ENCODE peak calls at places on chromosome 20, in four cellular contexts. N, Q, E and X are unnamed samples.

GRCh38 chr20:39885975-39886649 is 802.9 kb downstream of the MAFB start:
- DNase-seq in N (peak), Q (no peak), E (peak), X (no peak)

GRCh38 chr20:53922901-53923314 is 147.5 kb downstream of the BCAS1 start:
- DNase-seq in N (peak), Q (no peak), E (no peak), X (no peak)

GRCh38 chr20:4956200-4956810 is 45.0 kb downstream of the SLC23A2 start:
- DNase-seq in N (peak), Q (peak), E (no peak), X (peak)

GRCh38 chr20:2745060-2745910 is 52.7 kb downstream of the EBF4 start:
- DNase-seq in N (no peak), Q (no peak), E (no peak), X (no peak)

GRCh38 chr20:38187512-38187911 is 22.4 kb upstream of the TGM2 start:
- DNase-seq in N (no peak), Q (no peak), E (no peak), X (no peak)

GRCh38 chr20:856361-856775 is 22.9 kb downstream of the FAM110A start:
- DNase-seq in N (no peak), Q (no peak), E (peak), X (no peak)

GRCh38 chr20:56903421-56903820 is 274.3 kb downstream of the TFAP2C start:
- DNase-seq in N (no peak), Q (no peak), E (no peak), X (no peak)

GRCh38 chr20:59472059-59472458 is 132.3 kb upstream of the PHACTR3 start:
- DNase-seq in N (no peak), Q (no peak), E (no peak), X (no peak)

GRCh38 chr20:14992071-14992654 is 654.8 kb upstream of the FLRT3 start:
- DNase-seq in N (no peak), Q (no peak), E (peak), X (no peak)

GRCh38 chr20:51118216-51118615 is 95.3 kb upstream of the KCNG1 start:
- DNase-seq in N (no peak), Q (no peak), E (no peak), X (no peak)

GRCh38 chr20:17761612-17762011 is 61.8 kb downstream of the BANF2 start:
- DNase-seq in N (no peak), Q (no peak), E (no peak), X (no peak)

GRCh38 chr20:38581013-38581412 is at the start of gene ADIG:
- DNase-seq in N (no peak), Q (no peak), E (no peak), X (no peak)

GRCh38 chr20:31845300-31845863 is at the start of gene FOXS1:
- DNase-seq in N (no peak), Q (no peak), E (no peak), X (no peak)

GRCh38 chr20:35700625-35701148 is 1.5 kb downstream of the ROMO1 start:
- DNase-seq in N (no peak), Q (no peak), E (no peak), X (no peak)

GRCh38 chr20:62368629-62369507 is 1.8 kb upstream of the LAMA5 start:
- DNase-seq in N (no peak), Q (no peak), E (peak), X (no peak)

GRCh38 chr20:12570371-12570770 is 438.4 kb upstream of the SPTLC3 start:
- DNase-seq in N (no peak), Q (peak), E (no peak), X (peak)

GRCh38 chr20:57508381-57508780 is 16.6 kb downstream of the CTCFL start:
- DNase-seq in N (no peak), Q (no peak), E (no peak), X (no peak)

GRCh38 chr20:62725596-62726268 is 17.1 kb downstream of the NTSR1 start:
- DNase-seq in N (no peak), Q (no peak), E (no peak), X (no peak)

GRCh38 chr20:10800288-10800687 is 126.5 kb upstream of the JAG1 start:
- DNase-seq in N (no peak), Q (peak), E (no peak), X (peak)

GRCh38 chr20:20210327-20210726 is 157.6 kb upstream of the INSM1 start:
- DNase-seq in N (no peak), Q (no peak), E (no peak), X (no peak)

GRCh38 chr20:34691838-34692237 is 12.3 kb upstream of the TP53INP2 start:
- DNase-seq in N (no peak), Q (no peak), E (no peak), X (no peak)

GRCh38 chr20:2740702-2741101 is 48.1 kb downstream of the EBF4 start:
- DNase-seq in N (no peak), Q (no peak), E (no peak), X (no peak)

GRCh38 chr20:37314099-37314498 is 24.6 kb downstream of the MANBAL start:
- DNase-seq in N (no peak), Q (no peak), E (no peak), X (no peak)

GRCh38 chr20:37640600-37641561 is 52.9 kb upstream of the CTNNBL1 start:
- DNase-seq in N (no peak), Q (peak), E (no peak), X (no peak)

GRCh38 chr20:42604998-42605970 is 584.4 kb downstream of the PTPRT start:
- DNase-seq in N (no peak), Q (no peak), E (no peak), X (no peak)

GRCh38 chr20:58131111-58131510 is 97.3 kb downstream of the ANKRD60 start:
- DNase-seq in N (no peak), Q (peak), E (no peak), X (no peak)

GRCh38 chr20:62830821-62831220 is 14.0 kb downstream of the COL9A3 start:
- DNase-seq in N (no peak), Q (no peak), E (no peak), X (no peak)

GRCh38 chr20:3080939-3081388 is 3.6 kb downstream of the AVP start:
- DNase-seq in N (no peak), Q (no peak), E (no peak), X (no peak)

GRCh38 chr20:64067733-64068307 is 4.8 kb downstream of the TCEA2 start:
- DNase-seq in N (no peak), Q (no peak), E (no peak), X (no peak)

GRCh38 chr20:41349266-41349665 is 8.6 kb downstream of the LPIN3 start:
- DNase-seq in N (no peak), Q (no peak), E (no peak), X (no peak)

GRCh38 chr20:50646483-50646996 is 44.8 kb downstream of the RIPOR3 start:
- DNase-seq in N (no peak), Q (no peak), E (peak), X (no peak)

GRCh38 chr20:51400051-51400926 is 142.2 kb downstream of the NFATC2 start:
- DNase-seq in N (peak), Q (no peak), E (no peak), X (no peak)